ENCODE peak calls at places on chromosome 14, in five cellular contexts. L is PC-3, T is GM23338, R is neural progenitor cell, K is HCT116. F is an unnamed sample.
A peak's percentile ranks its signal among the peaks of the same experiment; 100 is the strongest.

GRCh38 chr14:75885829-75886228 is 96.0 kb downstream of the TGFB3 start:
- DNase-seq in L (no peak), T (no peak), R (no peak), K (no peak), F (no peak)

GRCh38 chr14:94306047-94306978 is 13.2 kb upstream of the SERPINA10 start:
- DNase-seq in L (no peak), T (no peak), R (peak; percentile 16), K (no peak), F (no peak)

GRCh38 chr14:23694085-23694975 is 58.2 kb downstream of the DHRS2 start:
- DNase-seq in L (no peak), T (peak; percentile 75), R (no peak), K (peak; percentile 27), F (no peak)

GRCh38 chr14:47660158-47660557 is 15.2 kb downstream of the MDGA2 start:
- DNase-seq in L (no peak), T (no peak), R (no peak), K (no peak), F (no peak)

GRCh38 chr14:72433511-72433910 is 460.4 kb downstream of the DPF3 start:
- DNase-seq in L (peak; percentile 60), T (no peak), R (no peak), K (no peak), F (no peak)

GRCh38 chr14:34243401-34243800 is 218.6 kb downstream of the SPTSSA start:
- DNase-seq in L (peak; percentile 55), T (no peak), R (no peak), K (no peak), F (no peak)

GRCh38 chr14:82710257-82710841 is 1176.7 kb upstream of the SEL1L start:
- DNase-seq in L (peak; percentile 69), T (peak; percentile 86), R (peak; percentile 84), K (peak; percentile 3), F (peak; percentile 54)

GRCh38 chr14:32620724-32621123 is 291.6 kb downstream of the AKAP6 start:
- DNase-seq in L (peak; percentile 43), T (no peak), R (no peak), K (no peak), F (no peak)

GRCh38 chr14:100540141-100540925 is 46.9 kb downstream of the BEGAIN start:
- DNase-seq in L (no peak), T (peak; percentile 80), R (peak; percentile 51), K (no peak), F (no peak)

GRCh38 chr14:69652942-69653680 is 41.7 kb downstream of the SUSD6 start:
- DNase-seq in L (no peak), T (no peak), R (no peak), K (no peak), F (peak; percentile 77)
- H3K4me1 ChIP-seq in L (peaks cover 78% of the 10 kb centered on the region), T (peaks cover 34% of the 10 kb centered on the region), R (peaks cover 27% of the 10 kb centered on the region), K (peaks cover 29% of the 10 kb centered on the region), F (peaks cover 83% of the 10 kb centered on the region)

DNA sequence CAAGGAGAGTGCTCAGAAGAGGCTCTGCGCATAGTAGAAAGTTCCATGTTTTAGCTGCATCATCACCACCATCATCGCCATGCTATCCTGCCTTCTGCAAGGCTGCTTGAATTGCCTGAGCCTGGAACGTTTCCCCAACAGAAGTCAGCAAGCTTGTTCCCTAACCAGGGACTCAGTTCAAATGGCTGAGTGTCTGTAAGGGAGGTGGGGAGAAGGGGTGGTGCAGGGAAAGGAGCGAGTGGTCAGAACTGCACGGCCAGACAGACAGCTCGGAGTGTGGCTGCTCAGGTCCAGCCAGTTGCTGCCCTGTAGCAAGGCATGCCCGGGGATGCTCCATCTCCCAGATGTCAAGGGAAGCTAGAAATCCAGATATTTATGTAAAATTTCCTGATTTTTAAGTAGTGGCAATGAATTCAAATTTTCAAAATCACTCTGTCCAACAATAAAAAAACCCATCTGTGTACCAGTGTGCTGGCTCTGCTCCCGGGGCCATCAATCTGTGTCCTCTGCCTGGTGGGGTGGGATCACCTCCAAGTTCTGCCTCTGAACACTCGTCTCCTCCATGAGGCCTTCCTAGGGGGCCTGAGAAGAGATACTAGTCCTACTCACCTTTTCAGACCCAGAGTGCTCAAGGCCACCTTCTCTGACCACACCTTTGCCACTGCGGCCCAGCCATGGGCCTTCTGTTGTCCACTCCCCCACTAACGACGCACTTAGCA is 162.7 kb downstream of the FOXN3 start:
- DNase-seq in L (no peak), T (no peak), R (no peak), K (no peak), F (no peak)
- H4K20me1 ChIP-seq in L (no peaks in the 10 kb centered on the region), T (peaks cover 36% of the 10 kb centered on the region), R (peaks cover 8% of the 10 kb centered on the region), K (no peaks in the 10 kb centered on the region), F (no peaks in the 10 kb centered on the region)

GRCh38 chr14:80003138-80003537 is 208.2 kb downstream of the DIO2 start:
- DNase-seq in L (peak; percentile 89), T (no peak), R (no peak), K (no peak), F (no peak)
- TF ChIP-seq EZH2phosphoT487 in L (no peak), T (no peak), R (no peak), K (no peak), F (no peak)

GRCh38 chr14:35335388-35336092 is 43.4 kb downstream of the PSMA6 start:
- DNase-seq in L (peak; percentile 46), T (no peak), R (no peak), K (no peak), F (no peak)
- H3K4me1 ChIP-seq in L (peaks cover 48% of the 10 kb centered on the region), T (peaks cover 39% of the 10 kb centered on the region), R (peaks cover 21% of the 10 kb centered on the region), K (peaks cover 66% of the 10 kb centered on the region), F (peaks cover 12% of the 10 kb centered on the region)

F was measured in OCI-LY7.